ENCODE peak calls at places on chromosomes 5 and 9, in four cellular contexts. C, B, K and P are unnamed samples.
A peak's percentile ranks its signal among the peaks of the same experiment; 100 is the strongest.

GRCh38 chr5:51387854-51388320 is 4.6 kb downstream of the ISL1 start:
- DNase-seq in B (no peak), C (no peak), K (no peak), P (no peak)

GRCh38 chr5:172881691-172882370 is 47.8 kb downstream of the ERGIC1 start:
- DNase-seq in C (peak; percentile 63), B (peak; percentile 72), K (peak; percentile 68), P (peak; percentile 97)

GRCh38 chr9:129400001-129400970 is 220.6 kb downstream of the C9orf50 start:
- DNase-seq in C (no peak), B (no peak), K (no peak), P (no peak)

GRCh38 chr9:69582018-69582417 is 90.2 kb downstream of the APBA1 start:
- DNase-seq in C (no peak), K (no peak), B (no peak), P (no peak)

GRCh38 chr5:93513298-93513697 is 67.7 kb downstream of the NR2F1-AS1 start:
- DNase-seq in C (no peak), B (no peak), K (no peak), P (no peak)

GRCh38 chr5:65506961-65507360 is 25.2 kb upstream of the ADAMTS6 start:
- DNase-seq in B (no peak), C (peak; percentile 53), K (no peak), P (no peak)

GRCh38 chr5:173798127-173798810 is 89.9 kb upstream of the CPEB4 start:
- DNase-seq in C (no peak), K (no peak), B (no peak), P (no peak)

GRCh38 chr5:164184158-164184557 is 678.7 kb downstream of the MAT2B start:
- DNase-seq in K (no peak), B (no peak), C (no peak), P (no peak)

GRCh38 chr5:59034498-59035186 is 451.8 kb downstream of the RAB3C start:
- DNase-seq in B (no peak), K (peak; percentile 35), C (peak; percentile 76), P (no peak)

GRCh38 chr5:135013445-135013844 is 20.6 kb downstream of the PITX1 start:
- DNase-seq in C (no peak), B (no peak), K (no peak), P (no peak)

GRCh38 chr9:91771027-91771426 is 179.0 kb downstream of the ROR2 start:
- DNase-seq in K (peak; percentile 6), C (peak; percentile 92), B (no peak), P (no peak)

GRCh38 chr9:95316794-95317118 is 753 bp downstream of the FANCC start:
- DNase-seq in C (peak; percentile 58), B (no peak), K (peak; percentile 76), P (no peak)

GRCh38 chr5:1251678-1252580 is 26.7 kb downstream of the SLC6A18 start:
- DNase-seq in K (no peak), B (no peak), C (no peak), P (no peak)

GRCh38 chr5:179758905-179759304 is 26.3 kb downstream of the MAML1 start:
- DNase-seq in C (no peak), B (no peak), K (no peak), P (peak; percentile 57)

GRCh38 chr5:112418412-112419049 is 546 bp downstream of the EPB41L4A start:
- DNase-seq in K (no peak), B (no peak), C (peak; percentile 17), P (no peak)

GRCh38 chr5:76838481-76839261 is 11.1 kb upstream of the S100Z start:
- DNase-seq in B (no peak), K (peak; percentile 57), C (peak; percentile 29), P (no peak)

GRCh38 chr5:181047288-181047687 is 7.2 kb downstream of the BTNL9 start:
- DNase-seq in C (no peak), K (no peak), B (no peak), P (no peak)

GRCh38 chr5:96432245-96433065 is 593 bp downstream of the PCSK1 start:
- DNase-seq in C (no peak), B (no peak), K (no peak), P (no peak)

GRCh38 chr5:127337876-127338275 is 47.3 kb downstream of the MEGF10 start:
- DNase-seq in B (no peak), C (no peak), K (no peak), P (no peak)

GRCh38 chr5:38641003-38641402 is 84.6 kb upstream of the LIFR start:
- DNase-seq in B (no peak), K (no peak), C (no peak), P (no peak)

GRCh38 chr9:120531683-120532300 is 48.2 kb downstream of the CDK5RAP2 start:
- DNase-seq in B (no peak), C (peak; percentile 56), K (peak; percentile 59), P (no peak)

GRCh38 chr5:89396262-89396975 is 513.4 kb upstream of the MEF2C start:
- DNase-seq in B (peak; percentile 57), K (no peak), C (peak; percentile 43), P (peak; percentile 61)

GRCh38 chr5:172878585-172879433 is 44.8 kb downstream of the ERGIC1 start:
- DNase-seq in C (no peak), K (no peak), B (no peak), P (no peak)

GRCh38 chr9:127654619-127655018 is 42.5 kb downstream of the STXBP1 start:
- DNase-seq in K (no peak), C (peak; percentile 3), B (no peak), P (no peak)

GRCh38 chr9:130364619-130365322 is 80.0 kb upstream of the ASS1 start:
- DNase-seq in K (peak; percentile 54), C (no peak), B (no peak), P (no peak)

GRCh38 chr9:7009065-7009464 is 251.3 kb downstream of the KDM4C start:
- DNase-seq in C (no peak), B (no peak), K (no peak), P (no peak)

GRCh38 chr9:116663588-116663987 is 23.5 kb upstream of the TRIM32 start:
- DNase-seq in K (no peak), C (no peak), B (no peak), P (no peak)
- TF ChIP-seq CTCF in K (no peak), C (no peak), B (no peak), P (no peak)

DNA sequence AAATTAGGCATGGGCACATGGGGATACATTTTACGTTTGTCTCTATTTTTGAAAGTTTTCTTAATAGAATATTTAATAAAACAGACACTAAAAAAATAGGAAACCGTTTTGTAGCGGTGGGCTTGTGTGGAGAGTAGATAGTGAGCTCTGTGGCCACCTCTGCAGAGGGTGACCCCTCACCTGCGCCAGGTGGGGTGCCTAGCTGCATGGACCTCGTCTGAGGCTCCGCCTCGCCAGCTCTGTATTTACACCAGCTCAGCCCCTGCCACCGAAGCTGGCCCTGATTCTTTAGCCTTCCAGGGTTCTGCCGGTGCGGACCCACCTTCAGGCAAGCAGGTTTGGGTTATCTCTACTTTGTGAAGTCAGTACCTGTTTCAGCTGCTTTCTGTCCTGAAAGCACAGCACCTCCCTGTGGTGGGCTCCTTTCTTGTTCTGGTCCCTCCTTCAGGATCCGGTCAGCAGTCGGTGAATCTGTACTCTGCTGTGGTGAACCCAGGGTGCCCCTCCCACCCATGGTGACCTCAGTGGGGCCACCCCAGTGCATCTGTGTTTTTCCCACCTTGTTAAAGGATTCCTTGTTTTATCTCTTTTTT is 105.2 kb upstream of the CACNA1B start:
- DNase-seq in C (peak; percentile 15), K (no peak), B (no peak), P (no peak)
- TF ChIP-seq CTCF in C (peak; percentile 19), K (peak; percentile 25), B (peak; percentile 22), P (no peak)

GRCh38 chr5:116507051-116507537 is 67.5 kb downstream of the SEMA6A start:
- DNase-seq in B (no peak), C (peak; percentile 30), K (no peak), P (no peak)

GRCh38 chr5:116507941-116508655 is 66.5 kb downstream of the SEMA6A start:
- DNase-seq in C (no peak), K (no peak), B (no peak), P (no peak)

GRCh38 chr5:116509483-116510244 is 65.0 kb downstream of the SEMA6A start:
- DNase-seq in C (no peak), K (no peak), B (no peak), P (no peak)

GRCh38 chr5:116510525-116510924 is 64.1 kb downstream of the SEMA6A start:
- DNase-seq in B (no peak), C (no peak), K (no peak), P (no peak)

DNA sequence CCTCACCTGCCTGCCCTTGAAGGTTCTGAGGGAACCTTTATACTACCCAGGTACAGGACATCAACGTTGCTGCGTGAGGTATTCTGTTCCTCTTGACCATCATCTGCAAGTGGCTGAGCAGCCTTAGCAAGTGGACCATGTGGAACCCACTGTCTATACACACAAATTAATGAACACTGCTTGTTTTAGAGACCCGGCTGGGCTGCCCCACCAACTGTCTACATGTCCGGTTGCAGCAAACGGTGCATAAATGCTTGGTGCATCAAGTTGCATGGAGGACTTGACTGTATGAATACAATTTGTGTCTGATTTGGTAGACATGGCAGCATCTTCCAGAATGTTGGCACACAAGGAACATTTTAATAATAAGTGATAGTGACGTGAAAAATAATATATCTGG is 65.8 kb downstream of the SEMA6A start:
- DNase-seq in C (no peak), B (no peak), K (no peak), P (no peak)
- TF ChIP-seq CTCF in C (no peak), B (no peak), K (no peak), P (no peak)

GRCh38 chr5:150154618-150155134 is 969 bp downstream of the PDGFRB start:
- DNase-seq in B (no peak), K (no peak), C (no peak), P (no peak)
- TF ChIP-seq CTCF in B (no peak), K (no peak), C (no peak), P (no peak)

GRCh38 chr9:133421615-133422542 is at the start of gene ADAMTS13:
- DNase-seq in B (peak; percentile 72), C (no peak), K (no peak), P (no peak)
- TF ChIP-seq CTCF in B (peak; percentile 23), C (no peak), K (peak; percentile 13), P (no peak)

DNA sequence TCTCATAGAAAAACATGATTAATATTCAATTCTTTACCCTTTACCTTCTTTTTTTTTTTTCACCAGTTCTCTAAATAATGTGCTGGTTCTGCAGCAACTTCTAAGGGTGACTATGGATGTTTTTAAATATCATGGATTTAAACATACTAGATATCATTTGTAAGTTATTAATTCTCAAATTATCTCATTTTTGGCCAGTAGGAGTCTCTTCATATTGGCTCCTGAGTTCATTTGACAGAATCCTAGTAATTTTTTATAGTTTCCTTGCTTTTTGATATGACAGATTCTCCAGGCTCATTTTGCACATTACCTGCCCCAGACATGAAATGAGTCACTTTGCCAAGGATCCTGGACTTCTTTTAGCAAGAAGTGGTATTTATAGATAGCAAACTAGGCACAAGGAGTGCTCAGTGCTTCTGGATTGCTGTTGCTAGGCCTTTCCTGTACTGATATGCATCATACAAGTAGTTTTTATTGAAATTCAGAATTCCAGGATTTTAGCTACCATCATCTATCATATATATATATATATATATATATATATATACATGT is 201.3 kb upstream of the IL12B start:
- DNase-seq in B (no peak), K (peak; percentile 36), C (no peak), P (no peak)
- TF ChIP-seq CTCF in B (no peak), K (peak; percentile 48), C (peak; percentile 40), P (no peak)

GRCh38 chr5:98775962-98776687 is 2.7 kb downstream of the RGMB start:
- DNase-seq in K (peak; percentile 83), B (no peak), C (peak; percentile 81), P (no peak)
- TF ChIP-seq CTCF in K (no peak), B (no peak), C (no peak), P (no peak)

DNA sequence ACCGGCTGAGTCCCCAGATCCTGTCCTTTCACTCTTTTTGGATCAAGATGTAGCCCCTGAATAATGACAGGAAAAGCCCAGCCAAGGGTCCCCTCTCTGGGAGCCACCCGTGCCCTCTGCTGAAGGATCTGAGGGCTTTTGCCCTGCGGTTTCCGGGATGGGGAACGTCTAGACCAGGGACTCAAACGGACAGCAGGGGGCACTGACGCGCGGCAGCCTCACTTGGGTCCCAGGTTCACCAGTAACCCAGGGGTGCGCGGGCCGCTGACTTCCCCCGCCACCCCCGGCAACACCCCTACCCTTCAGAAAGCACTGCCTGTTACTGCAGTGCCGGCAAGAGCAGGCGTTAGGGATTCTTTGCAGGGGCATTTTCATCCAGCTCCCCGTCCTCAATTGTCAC is 98.7 kb upstream of the FCN2 start:
- DNase-seq in B (no peak), K (no peak), C (no peak), P (no peak)
- TF ChIP-seq CTCF in B (peak; percentile 49), K (peak; percentile 27), C (peak; percentile 16), P (peak; percentile 22)